ENCODE peak calls at places on chromosomes 7 and 10, in eight cellular contexts. G is cardiac muscle cell; K is OCI-LY7; I is SK-N-SH; D is CD4-positive, CD25-positive, alpha-beta regulatory T cell; F is esophagus squamous epithelium; C is CD8-positive, alpha-beta T cell; V is neural progenitor cell. M is an unnamed sample.

GRCh38 chr7:99693427-99694200 is 13.8 kb upstream of the CYP3A5 start:
- DNase-seq in G (peak), K (no peak), I (no peak), D (no peak), F (no peak), C (peak), V (peak), M (no peak)

GRCh38 chr7:131289051-131289450 is 38.6 kb upstream of the MKLN1 start:
- DNase-seq in G (no peak), K (no peak), I (no peak), D (no peak), F (no peak), C (no peak), V (no peak), M (no peak)

GRCh38 chr7:28674359-28674782 is 262.1 kb downstream of the CREB5 start:
- DNase-seq in G (no peak), K (no peak), I (no peak), D (no peak), F (no peak), C (no peak), V (no peak), M (no peak)

GRCh38 chr7:22549667-22550513 is 49.9 kb upstream of the STEAP1B start:
- DNase-seq in G (peak), K (peak), I (peak), D (no peak), F (no peak), C (no peak), V (peak), M (no peak)

GRCh38 chr7:95501261-95501816 is 15.6 kb downstream of the ASB4 start:
- DNase-seq in G (no peak), K (no peak), I (no peak), D (no peak), F (no peak), C (no peak), V (no peak), M (peak)

GRCh38 chr7:28195925-28196324 is 15.3 kb upstream of the JAZF1 start:
- DNase-seq in G (no peak), K (no peak), I (no peak), D (no peak), F (no peak), C (no peak), V (no peak), M (no peak)

GRCh38 chr10:78964952-78965633 is 103.7 kb upstream of the ZMIZ1 start:
- DNase-seq in G (peak), K (no peak), I (peak), D (no peak), F (no peak), C (no peak), V (peak), M (peak)

GRCh38 chr7:138546064-138546619 is 86.1 kb downstream of the TRIM24 start:
- DNase-seq in G (no peak), K (no peak), I (no peak), D (no peak), F (no peak), C (no peak), V (no peak), M (no peak)

GRCh38 chr10:7258948-7259523 is 151.8 kb downstream of the SFMBT2 start:
- DNase-seq in G (no peak), K (peak), I (peak), D (peak), F (no peak), C (peak), V (no peak), M (no peak)

GRCh38 chr7:121259826-121260225 is 69.0 kb upstream of the WNT16 start:
- DNase-seq in G (no peak), K (no peak), I (no peak), D (no peak), F (no peak), C (no peak), V (no peak), M (no peak)

GRCh38 chr7:109111086-109111485 is 541.4 kb downstream of the DNAJB9 start:
- DNase-seq in G (no peak), K (no peak), I (no peak), D (no peak), F (no peak), C (no peak), V (no peak), M (no peak)

GRCh38 chr10:92239185-92239599 is 51.7 kb downstream of the CPEB3 start:
- DNase-seq in G (peak), K (no peak), I (no peak), D (no peak), F (no peak), C (no peak), V (peak), M (no peak)

GRCh38 chr10:1044964-1045363 is 4.0 kb downstream of the IDI1 start:
- DNase-seq in G (no peak), K (no peak), I (no peak), D (no peak), F (no peak), C (no peak), V (no peak), M (no peak)
- H3K4me3 ChIP-seq in G (no peak), K (peak), I (no peak), D (peak), F (no peak), C (no peak), V (peak), M (no peak)

DNA sequence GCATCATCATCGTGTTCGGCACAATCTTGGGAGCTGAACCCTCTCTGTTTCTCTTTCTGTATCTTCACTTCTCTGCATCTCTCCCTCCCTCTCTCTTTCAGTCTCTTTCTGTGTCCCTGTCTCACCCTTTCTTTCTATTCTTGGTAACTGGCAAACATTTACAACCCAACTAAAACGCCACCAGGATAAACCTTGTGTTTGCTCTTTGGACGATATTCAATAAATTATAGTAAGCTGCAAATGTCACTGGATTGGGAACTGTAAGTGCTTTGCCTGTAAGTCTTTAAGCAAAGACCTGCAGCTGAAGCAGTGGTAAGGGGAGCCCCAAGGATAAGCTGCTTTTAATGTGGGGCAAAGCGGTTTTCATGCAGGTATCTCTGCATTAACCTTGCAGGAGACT is 558.0 kb upstream of the MKI67 start:
- DNase-seq in G (no peak), K (no peak), I (no peak), D (no peak), F (no peak), C (no peak), V (no peak), M (no peak)
- H3K27ac ChIP-seq in G (no peak), K (no peak), I (no peak), D (no peak), F (no peak), C (no peak), V (no peak), M (no peak)

DNA sequence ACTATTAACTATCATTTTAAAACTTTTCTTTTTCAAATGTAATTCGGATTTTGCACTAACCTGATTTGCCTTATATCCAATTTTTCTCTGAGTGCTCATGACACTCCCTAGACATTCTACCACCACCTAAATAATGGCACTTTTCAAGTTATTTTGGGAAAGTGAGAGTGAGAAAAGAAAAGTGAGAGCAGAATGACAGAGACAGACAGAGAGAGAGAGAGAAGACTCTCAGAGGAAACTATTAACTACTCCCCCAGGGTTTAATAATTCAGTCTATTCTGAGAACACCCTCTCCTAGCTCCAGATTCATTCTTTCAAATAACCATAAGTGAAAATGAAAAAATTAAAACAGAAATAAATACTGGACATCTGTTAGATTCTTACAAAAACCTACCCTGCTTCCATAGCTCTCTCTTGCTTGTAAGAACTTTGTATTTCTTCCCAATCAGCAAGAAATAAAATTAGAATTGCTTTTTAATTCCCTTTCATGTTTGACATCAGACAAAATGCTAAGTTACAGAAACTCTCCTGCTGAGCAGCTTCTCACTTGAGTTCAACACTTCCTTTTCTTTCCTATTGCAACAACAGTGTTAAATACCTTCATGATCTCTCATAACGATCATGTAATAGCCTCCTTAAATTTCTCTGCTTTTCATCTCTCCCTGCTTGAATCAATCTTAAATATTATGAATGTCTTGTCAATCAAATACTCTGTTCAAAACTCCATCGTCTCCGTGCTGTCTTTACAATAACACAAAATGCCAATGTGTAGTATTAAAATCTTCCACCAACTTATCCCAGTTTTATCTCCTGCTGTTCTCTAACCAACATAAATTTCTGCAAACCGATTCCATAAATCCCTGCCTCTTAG is 191.7 kb downstream of the SEMA3E start:
- DNase-seq in G (no peak), K (no peak), I (no peak), D (no peak), F (no peak), C (no peak), V (no peak), M (no peak)
- H3K4me3 ChIP-seq in G (no peak), K (no peak), I (no peak), D (no peak), F (no peak), C (no peak), V (no peak), M (no peak)

DNA sequence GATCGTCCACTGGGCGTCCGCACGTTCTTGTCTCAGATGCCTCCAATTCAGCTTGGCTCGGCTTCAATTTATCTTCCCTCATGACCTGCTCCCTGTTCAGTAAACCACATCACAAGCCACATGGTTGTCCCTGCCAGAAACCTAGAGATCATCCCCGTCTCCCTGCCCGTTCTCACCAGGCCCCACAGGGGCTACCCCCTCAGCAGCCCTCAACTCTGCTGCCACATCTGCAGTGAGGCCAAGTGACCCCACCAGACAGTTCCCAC is 14.1 kb upstream of the TTYH3 start:
- DNase-seq in G (no peak), K (no peak), I (no peak), D (no peak), F (no peak), C (no peak), V (no peak), M (no peak)
- H3K27ac ChIP-seq in G (no peak), K (no peak), I (no peak), D (no peak), F (no peak), C (no peak), V (no peak), M (no peak)

GRCh38 chr10:89476150-89476549 is 59.2 kb downstream of the SLC16A12 start:
- DNase-seq in G (no peak), K (no peak), I (no peak), D (no peak), F (no peak), C (no peak), V (no peak), M (peak)
- H3K4me3 ChIP-seq in G (no peak), K (no peak), I (no peak), D (no peak), F (no peak), C (no peak), V (no peak), M (peak)

DNA sequence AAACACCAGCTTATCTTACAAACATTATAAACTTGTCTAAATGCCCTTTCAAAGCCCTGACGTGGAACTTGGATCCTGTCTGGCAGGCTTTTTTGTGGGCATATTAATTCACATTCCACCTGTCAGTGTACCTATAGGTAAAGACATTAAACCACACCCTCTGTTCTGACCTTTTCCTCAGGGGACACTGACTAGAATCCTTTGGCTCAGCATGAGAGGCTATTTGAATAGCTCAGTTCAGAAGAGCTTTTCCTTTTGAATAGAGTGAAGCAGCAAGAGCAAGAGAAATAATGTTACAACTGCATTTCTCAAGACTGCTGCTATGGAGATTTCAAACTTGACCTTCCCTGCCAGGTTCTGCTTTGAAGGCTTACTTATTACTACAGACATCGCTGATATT is 76.9 kb downstream of the CYP51A1 start:
- DNase-seq in G (peak), K (no peak), I (no peak), D (no peak), F (no peak), C (no peak), V (peak), M (no peak)
- H3K27ac ChIP-seq in G (peak), K (no peak), I (no peak), D (no peak), F (peak), C (no peak), V (no peak), M (no peak)

DNA sequence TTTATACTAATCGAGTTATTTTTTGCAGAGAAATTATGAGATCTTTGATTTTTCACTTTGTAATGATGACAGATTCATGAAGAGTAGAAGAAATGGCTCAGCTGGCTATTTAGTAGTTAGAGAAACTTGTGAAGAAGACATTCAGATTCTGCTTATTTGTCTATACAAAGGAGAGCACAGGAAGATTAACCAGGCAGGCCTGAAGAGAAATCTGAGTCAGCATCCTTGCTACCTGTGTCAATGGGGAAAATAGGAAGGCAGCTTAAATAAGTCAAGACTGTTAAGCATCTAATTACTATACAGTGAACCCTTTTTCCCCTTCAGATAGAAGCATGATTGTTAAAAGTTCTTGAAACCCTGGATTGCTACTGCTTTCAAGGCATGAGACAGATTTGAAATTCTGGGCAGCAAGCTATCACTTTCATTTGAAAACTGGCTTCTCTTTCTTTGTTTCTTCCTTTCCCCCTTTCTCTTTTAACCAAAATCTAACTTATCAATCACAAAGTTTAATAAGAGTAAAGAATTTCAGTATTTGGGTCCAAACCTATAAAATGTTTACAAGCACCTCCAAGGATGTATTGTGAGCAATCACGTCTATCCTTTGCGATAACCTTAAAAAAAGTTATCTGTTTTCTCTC is 21.4 kb upstream of the RPA3 start:
- DNase-seq in G (no peak), K (no peak), I (no peak), D (no peak), F (no peak), C (no peak), V (peak), M (no peak)
- H3K4me3 ChIP-seq in G (no peak), K (no peak), I (no peak), D (no peak), F (no peak), C (no peak), V (peak), M (no peak)

GRCh38 chr10:126240483-126240882 is 147.8 kb downstream of the ADAM12 start:
- DNase-seq in G (no peak), K (no peak), I (no peak), D (no peak), F (no peak), C (no peak), V (peak), M (peak)

GRCh38 chr10:126245501-126245900 is 142.8 kb downstream of the ADAM12 start:
- DNase-seq in G (no peak), K (no peak), I (no peak), D (no peak), F (no peak), C (no peak), V (no peak), M (no peak)

GRCh38 chr10:126242352-126243260 is 145.7 kb downstream of the ADAM12 start:
- DNase-seq in G (no peak), K (no peak), I (peak), D (no peak), F (no peak), C (no peak), V (no peak), M (peak)

GRCh38 chr10:126243976-126244375 is 144.3 kb downstream of the ADAM12 start:
- DNase-seq in G (no peak), K (no peak), I (no peak), D (no peak), F (no peak), C (no peak), V (no peak), M (no peak)

DNA sequence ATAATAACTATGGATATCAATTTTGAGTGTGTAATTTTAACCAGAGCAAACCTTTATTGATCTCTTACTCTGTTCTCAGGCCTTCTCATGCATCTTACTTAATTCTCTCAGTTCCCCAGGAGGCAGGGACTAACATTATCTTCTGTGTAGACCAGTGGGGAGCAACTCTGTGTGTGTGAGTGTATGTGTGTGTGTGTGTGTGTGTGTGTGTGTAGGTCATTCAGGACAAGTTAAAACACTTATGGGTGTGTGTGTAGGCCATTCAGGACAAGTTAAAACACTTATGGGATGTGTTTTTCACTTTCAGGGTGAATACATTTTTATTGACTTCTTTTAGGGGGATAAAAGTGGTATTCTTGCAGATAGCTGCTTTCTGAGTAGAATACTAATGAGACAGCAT is 145.0 kb downstream of the ADAM12 start:
- DNase-seq in G (no peak), K (no peak), I (no peak), D (no peak), F (no peak), C (no peak), V (no peak), M (no peak)
- H3K27ac ChIP-seq in G (no peak), K (no peak), I (peak), D (no peak), F (no peak), C (no peak), V (no peak), M (peak)

GRCh38 chr7:129188892-129189660 is 643 bp downstream of the SMO start:
- DNase-seq in G (peak), K (no peak), I (peak), D (no peak), F (no peak), C (no peak), V (peak), M (peak)
- H3K4me3 ChIP-seq in G (peak), K (no peak), I (peak), D (no peak), F (peak), C (peak), V (peak), M (peak)